ENCODE peak calls at places on chromosomes 12 and 14, in seven cellular contexts. X, W, M, Q, G, R and B are unnamed samples.
A peak's percentile ranks its signal among the peaks of the same experiment; 100 is the strongest.

GRCh38 chr12:131864469-131864868 is 30.0 kb upstream of the ULK1 start:
- DNase-seq in X (no peak), R (no peak), W (no peak), M (no peak), G (no peak), Q (no peak), B (no peak)

GRCh38 chr14:51547260-51547659 is 104.5 kb upstream of the FRMD6 start:
- DNase-seq in Q (peak; percentile 99), M (no peak), G (peak; percentile 100), W (peak; percentile 83), R (no peak), X (no peak), B (no peak)

GRCh38 chr12:69738351-69739286 is at the start of gene RAB3IP:
- DNase-seq in Q (peak; percentile 66), W (peak; percentile 91), R (peak; percentile 77), M (peak; percentile 95), X (peak; percentile 90), G (peak; percentile 71), B (peak; percentile 61)

GRCh38 chr12:51821423-51822260 is 26.9 kb downstream of the FIGNL2 start:
- DNase-seq in X (peak; percentile 55), Q (no peak), R (no peak), G (no peak), W (no peak), M (no peak), B (no peak)

GRCh38 chr12:24839268-24839791 is 109.6 kb downstream of the BCAT1 start:
- DNase-seq in X (no peak), W (no peak), R (no peak), Q (peak; percentile 84), G (no peak), M (no peak), B (no peak)

GRCh38 chr12:51647647-51648046 is 56.6 kb downstream of the SCN8A start:
- DNase-seq in G (no peak), R (no peak), Q (no peak), X (no peak), M (no peak), W (no peak), B (no peak)

GRCh38 chr14:89507926-89508460 is 91.0 kb upstream of the FOXN3 start:
- DNase-seq in M (no peak), W (no peak), G (peak; percentile 62), R (no peak), X (no peak), Q (no peak), B (no peak)

GRCh38 chr12:115172521-115172920 is 488.5 kb upstream of the TBX3 start:
- DNase-seq in R (no peak), Q (no peak), X (no peak), M (no peak), G (peak; percentile 83), W (no peak), B (no peak)

GRCh38 chr12:57149309-57149900 is 2.0 kb upstream of the LRP1-AS start:
- DNase-seq in Q (peak; percentile 18), M (peak; percentile 90), R (no peak), X (no peak), G (peak; percentile 87), W (peak; percentile 95), B (no peak)

GRCh38 chr12:93366427-93366826 is 11.3 kb upstream of the NUDT4 start:
- DNase-seq in G (no peak), Q (no peak), X (no peak), R (no peak), W (no peak), M (no peak), B (no peak)

GRCh38 chr14:24196071-24197061 is 1.1 kb upstream of the TM9SF1 start:
- DNase-seq in G (peak; percentile 20), M (no peak), X (peak; percentile 21), Q (no peak), W (no peak), R (no peak), B (no peak)

GRCh38 chr14:104547310-104547997 is 32.1 kb upstream of the C14orf180 start:
- DNase-seq in G (no peak), X (no peak), M (peak; percentile 35), W (no peak), R (no peak), Q (no peak), B (peak; percentile 8)

GRCh38 chr12:11797317-11797913 is 147.9 kb downstream of the ETV6 start:
- DNase-seq in X (no peak), Q (peak; percentile 81), M (no peak), W (no peak), R (no peak), G (peak; percentile 72), B (no peak)

GRCh38 chr14:55804198-55804553 is 224.2 kb downstream of the KTN1 start:
- DNase-seq in G (no peak), Q (no peak), X (no peak), R (no peak), M (no peak), W (no peak), B (no peak)

GRCh38 chr12:42666671-42667243 is 77.2 kb upstream of the PRICKLE1 start:
- DNase-seq in Q (no peak), G (peak; percentile 58), W (no peak), R (no peak), M (no peak), X (no peak), B (no peak)

GRCh38 chr14:33799705-33800269 is 151.1 kb downstream of the EGLN3 start:
- DNase-seq in R (no peak), M (no peak), X (peak; percentile 13), Q (no peak), W (no peak), G (no peak), B (no peak)

GRCh38 chr14:58844544-58844943 is 206.8 kb downstream of the DACT1 start:
- DNase-seq in R (no peak), M (no peak), W (no peak), Q (no peak), X (no peak), G (no peak), B (no peak)

GRCh38 chr14:97185186-97185585 is 388.0 kb downstream of the VRK1 start:
- DNase-seq in W (no peak), M (no peak), G (no peak), X (no peak), R (no peak), Q (no peak), B (no peak)

GRCh38 chr14:91078095-91078737 is 17.8 kb upstream of the RPS6KA5 start:
- DNase-seq in G (no peak), Q (no peak), W (no peak), X (no peak), R (no peak), M (no peak), B (no peak)

GRCh38 chr12:106197906-106198623 is 49.8 kb downstream of the CKAP4 start:
- DNase-seq in R (no peak), G (no peak), Q (no peak), W (no peak), M (no peak), X (no peak), B (no peak)

GRCh38 chr12:131673519-131674265 is 37.2 kb upstream of the SFSWAP start:
- DNase-seq in M (no peak), R (no peak), X (no peak), W (no peak), Q (no peak), G (peak; percentile 1), B (no peak)

GRCh38 chr12:26149963-26150362 is 25.1 kb upstream of the BHLHE41 start:
- DNase-seq in Q (no peak), R (no peak), X (no peak), M (no peak), G (no peak), W (no peak), B (no peak)

GRCh38 chr12:47097276-47097896 is 17.6 kb upstream of the AMIGO2 start:
- DNase-seq in W (no peak), R (no peak), X (no peak), G (peak; percentile 54), Q (no peak), M (no peak), B (no peak)

GRCh38 chr12:20044304-20044703 is 324.0 kb upstream of the PDE3A start:
- DNase-seq in G (no peak), R (no peak), M (no peak), Q (no peak), W (no peak), X (no peak), B (no peak)

GRCh38 chr12:11716794-11717532 is 67.5 kb downstream of the ETV6 start:
- DNase-seq in M (no peak), Q (no peak), G (peak; percentile 38), W (no peak), X (no peak), R (no peak), B (no peak)

GRCh38 chr14:69716483-69717187 is 50.3 kb upstream of the SRSF5 start:
- DNase-seq in W (no peak), Q (peak; percentile 91), R (peak; percentile 68), M (no peak), X (no peak), G (peak; percentile 85), B (no peak)

GRCh38 chr14:22994762-22995275 is 12.5 kb upstream of the AJUBA start:
- DNase-seq in Q (no peak), G (peak; percentile 56), W (peak; percentile 67), X (peak; percentile 32), R (no peak), M (no peak), B (no peak)
- TF ChIP-seq CTCF in Q (peak; percentile 82), G (peak; percentile 51), W (no peak), X (peak; percentile 14), R (no peak), M (peak; percentile 48), B (no peak)

DNA sequence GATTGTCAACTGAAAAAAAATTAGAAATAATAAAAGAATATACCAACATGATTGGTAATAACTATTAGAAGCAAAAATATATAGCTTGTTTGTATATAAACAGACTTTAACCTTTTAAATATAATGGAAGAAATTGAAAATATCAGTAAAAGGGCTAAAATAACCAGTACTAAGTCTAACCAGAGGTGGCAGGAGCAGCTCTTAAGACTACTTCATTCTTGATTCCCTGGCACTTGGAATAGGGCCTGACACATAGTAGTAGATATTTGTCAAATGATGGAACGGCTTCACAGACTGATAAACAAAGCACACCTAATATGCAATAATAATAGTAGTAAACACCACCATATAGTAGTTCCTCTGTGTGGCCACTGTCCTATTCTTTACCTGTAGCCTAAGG is 9.4 kb downstream of the TMEM63C start:
- DNase-seq in G (no peak), M (no peak), W (peak; percentile 3), Q (no peak), R (no peak), X (no peak), B (no peak)
- TF ChIP-seq CTCF in G (no peak), M (no peak), W (no peak), Q (no peak), R (no peak), X (no peak), B (no peak)

DNA sequence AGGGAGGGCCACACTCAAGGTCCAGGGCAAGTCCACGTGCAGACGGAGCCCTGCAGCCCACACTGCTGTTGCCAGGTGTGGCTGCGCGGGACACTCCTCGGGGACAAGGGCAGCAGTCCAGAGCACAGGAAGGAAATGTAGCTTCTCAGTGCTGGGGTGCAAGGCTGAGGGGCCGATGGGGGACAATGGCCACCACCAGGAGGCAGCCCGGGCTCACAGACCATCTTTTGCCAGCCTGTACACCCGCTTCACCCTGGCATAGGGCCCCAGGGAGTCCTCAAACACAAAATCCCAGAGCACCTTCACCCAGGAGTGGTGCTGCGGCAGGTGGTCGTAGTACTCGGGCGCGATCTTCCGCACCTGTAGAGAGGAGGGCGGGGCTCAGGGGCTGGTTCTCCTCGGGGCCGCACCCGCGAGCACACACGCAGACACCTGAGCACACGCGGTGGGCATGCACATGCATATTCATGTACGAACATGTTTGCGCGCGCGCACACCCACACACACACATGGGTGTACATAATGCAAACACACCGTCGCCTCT is 12.8 kb downstream of the DEGS2 start:
- DNase-seq in R (no peak), M (no peak), Q (no peak), G (no peak), W (no peak), X (no peak), B (no peak)
- TF ChIP-seq CTCF in R (no peak), M (no peak), Q (peak; percentile 3), G (no peak), W (no peak), X (no peak), B (no peak)

GRCh38 chr14:77862154-77862783 is 62.4 kb downstream of the ADCK1 start:
- DNase-seq in R (peak; percentile 74), Q (peak; percentile 56), W (peak; percentile 74), X (peak; percentile 97), M (peak; percentile 83), G (peak; percentile 61), B (peak; percentile 90)
- TF ChIP-seq CTCF in R (peak; percentile 92), Q (peak; percentile 100), W (peak; percentile 64), X (peak; percentile 97), M (peak; percentile 95), G (peak; percentile 99), B (no peak)